ENCODE peak calls at places on chromosomes 12 and 14, in eight cellular contexts. One of them, this sample, is unnamed.

GRCh38 chr12:68612675-68613074 is 2.0 kb downstream of the RAP1B start:
- DNase-seq in OCI-LY7: no peak
- DNase-seq in psoas muscle: no peak
- DNase-seq in iPS DF 6.9: no peak
- DNase-seq in colonic mucosa: no peak
- DNase-seq in fibroblast of mammary gland: no peak
- DNase-seq in adrenal gland: no peak
- DNase-seq in GM06990: no peak
- DNase-seq in this sample: no peak

GRCh38 chr14:37591311-37591940 is 3.6 kb downstream of the FOXA1 start:
- DNase-seq in OCI-LY7: no peak
- DNase-seq in psoas muscle: no peak
- DNase-seq in iPS DF 6.9: no peak
- DNase-seq in colonic mucosa: peak; percentile 67
- DNase-seq in fibroblast of mammary gland: no peak
- DNase-seq in adrenal gland: no peak
- DNase-seq in GM06990: no peak
- DNase-seq in this sample: no peak

GRCh38 chr12:81588609-81589008 is 170.5 kb downstream of the PPFIA2 start:
- DNase-seq in OCI-LY7: no peak
- DNase-seq in psoas muscle: no peak
- DNase-seq in iPS DF 6.9: no peak
- DNase-seq in colonic mucosa: no peak
- DNase-seq in fibroblast of mammary gland: no peak
- DNase-seq in adrenal gland: no peak
- DNase-seq in GM06990: no peak
- DNase-seq in this sample: no peak

GRCh38 chr12:54217774-54218221 is 29.0 kb upstream of the SMUG1 start:
- DNase-seq in OCI-LY7: peak; percentile 94
- DNase-seq in psoas muscle: no peak
- DNase-seq in iPS DF 6.9: no peak
- DNase-seq in colonic mucosa: peak; percentile 31
- DNase-seq in fibroblast of mammary gland: no peak
- DNase-seq in adrenal gland: no peak
- DNase-seq in GM06990: peak; percentile 83
- DNase-seq in this sample: peak; percentile 18

GRCh38 chr14:88181072-88181471 is 142.0 kb downstream of the KCNK10 start:
- DNase-seq in OCI-LY7: no peak
- DNase-seq in psoas muscle: no peak
- DNase-seq in iPS DF 6.9: no peak
- DNase-seq in colonic mucosa: no peak
- DNase-seq in fibroblast of mammary gland: no peak
- DNase-seq in adrenal gland: no peak
- DNase-seq in GM06990: no peak
- DNase-seq in this sample: no peak

GRCh38 chr14:37436519-37436918 is 158.5 kb downstream of the FOXA1 start:
- DNase-seq in OCI-LY7: no peak
- DNase-seq in psoas muscle: no peak
- DNase-seq in iPS DF 6.9: no peak
- DNase-seq in colonic mucosa: peak; percentile 33
- DNase-seq in fibroblast of mammary gland: no peak
- DNase-seq in adrenal gland: no peak
- DNase-seq in GM06990: no peak
- DNase-seq in this sample: no peak

GRCh38 chr12:1829306-1829900 is 9.0 kb downstream of the LRTM2 start:
- DNase-seq in OCI-LY7: no peak
- DNase-seq in psoas muscle: peak; percentile 39
- DNase-seq in iPS DF 6.9: no peak
- DNase-seq in colonic mucosa: no peak
- DNase-seq in fibroblast of mammary gland: no peak
- DNase-seq in adrenal gland: no peak
- DNase-seq in GM06990: no peak
- DNase-seq in this sample: no peak

GRCh38 chr14:26863736-26864135 is 265.9 kb upstream of the NOVA1 start:
- DNase-seq in OCI-LY7: no peak
- DNase-seq in psoas muscle: no peak
- DNase-seq in iPS DF 6.9: no peak
- DNase-seq in colonic mucosa: no peak
- DNase-seq in fibroblast of mammary gland: peak; percentile 85
- DNase-seq in adrenal gland: no peak
- DNase-seq in GM06990: no peak
- DNase-seq in this sample: peak; percentile 59

GRCh38 chr12:113208041-113208934 is 13.0 kb upstream of the TPCN1 start:
- DNase-seq in OCI-LY7: peak; percentile 98
- DNase-seq in psoas muscle: no peak
- DNase-seq in iPS DF 6.9: no peak
- DNase-seq in colonic mucosa: peak; percentile 54
- DNase-seq in fibroblast of mammary gland: peak; percentile 64
- DNase-seq in adrenal gland: no peak
- DNase-seq in GM06990: peak; percentile 87
- DNase-seq in this sample: peak; percentile 38

GRCh38 chr12:69676257-69677012 is 22.7 kb downstream of the BEST3 start:
- DNase-seq in OCI-LY7: no peak
- DNase-seq in psoas muscle: no peak
- DNase-seq in iPS DF 6.9: no peak
- DNase-seq in colonic mucosa: no peak
- DNase-seq in fibroblast of mammary gland: no peak
- DNase-seq in adrenal gland: no peak
- DNase-seq in GM06990: no peak
- DNase-seq in this sample: no peak

GRCh38 chr14:75499084-75499875 is 23.0 kb upstream of the BATF start:
- DNase-seq in OCI-LY7: no peak
- DNase-seq in psoas muscle: no peak
- DNase-seq in iPS DF 6.9: no peak
- DNase-seq in colonic mucosa: no peak
- DNase-seq in fibroblast of mammary gland: no peak
- DNase-seq in adrenal gland: no peak
- DNase-seq in GM06990: peak; percentile 71
- DNase-seq in this sample: no peak

GRCh38 chr14:39109893-39110715 is 4.0 kb upstream of the GEMIN2 start:
- DNase-seq in OCI-LY7: peak; percentile 40
- DNase-seq in psoas muscle: no peak
- DNase-seq in iPS DF 6.9: no peak
- DNase-seq in colonic mucosa: no peak
- DNase-seq in fibroblast of mammary gland: no peak
- DNase-seq in adrenal gland: no peak
- DNase-seq in GM06990: no peak
- DNase-seq in this sample: no peak

GRCh38 chr12:31362115-31362758 is 36.3 kb upstream of the SINHCAF start:
- DNase-seq in OCI-LY7: peak; percentile 17
- DNase-seq in psoas muscle: no peak
- DNase-seq in iPS DF 6.9: no peak
- DNase-seq in colonic mucosa: peak; percentile 66
- DNase-seq in fibroblast of mammary gland: no peak
- DNase-seq in adrenal gland: no peak
- DNase-seq in GM06990: no peak
- DNase-seq in this sample: no peak

GRCh38 chr14:97995571-97995970 is 1198.4 kb downstream of the VRK1 start:
- DNase-seq in OCI-LY7: no peak
- DNase-seq in psoas muscle: no peak
- DNase-seq in iPS DF 6.9: no peak
- DNase-seq in colonic mucosa: no peak
- DNase-seq in fibroblast of mammary gland: no peak
- DNase-seq in adrenal gland: no peak
- DNase-seq in GM06990: no peak
- DNase-seq in this sample: no peak

GRCh38 chr14:97994020-97994531 is 1196.9 kb downstream of the VRK1 start:
- DNase-seq in OCI-LY7: no peak
- DNase-seq in psoas muscle: no peak
- DNase-seq in iPS DF 6.9: no peak
- DNase-seq in colonic mucosa: no peak
- DNase-seq in fibroblast of mammary gland: no peak
- DNase-seq in adrenal gland: no peak
- DNase-seq in GM06990: no peak
- DNase-seq in this sample: no peak

GRCh38 chr14:97993508-97994019 is 1196.4 kb downstream of the VRK1 start:
- DNase-seq in OCI-LY7: no peak
- DNase-seq in psoas muscle: no peak
- DNase-seq in iPS DF 6.9: no peak
- DNase-seq in colonic mucosa: no peak
- DNase-seq in fibroblast of mammary gland: no peak
- DNase-seq in adrenal gland: no peak
- DNase-seq in GM06990: no peak
- DNase-seq in this sample: no peak

GRCh38 chr14:97995038-97995437 is 1197.9 kb downstream of the VRK1 start:
- DNase-seq in OCI-LY7: no peak
- DNase-seq in psoas muscle: no peak
- DNase-seq in iPS DF 6.9: no peak
- DNase-seq in colonic mucosa: no peak
- DNase-seq in fibroblast of mammary gland: no peak
- DNase-seq in adrenal gland: no peak
- DNase-seq in GM06990: no peak
- DNase-seq in this sample: no peak
- H3K4me3 ChIP-seq in OCI-LY7: no peak overlapping the region
- H3K4me3 ChIP-seq in psoas muscle: no peak overlapping the region
- H3K4me3 ChIP-seq in iPS DF 6.9: no peak overlapping the region
- H3K4me3 ChIP-seq in colonic mucosa: no peak overlapping the region
- H3K4me3 ChIP-seq in fibroblast of mammary gland: no peak overlapping the region
- H3K4me3 ChIP-seq in adrenal gland: no peak overlapping the region
- H3K4me3 ChIP-seq in GM06990: no peak overlapping the region
- H3K4me3 ChIP-seq in this sample: no peak overlapping the region

DNA sequence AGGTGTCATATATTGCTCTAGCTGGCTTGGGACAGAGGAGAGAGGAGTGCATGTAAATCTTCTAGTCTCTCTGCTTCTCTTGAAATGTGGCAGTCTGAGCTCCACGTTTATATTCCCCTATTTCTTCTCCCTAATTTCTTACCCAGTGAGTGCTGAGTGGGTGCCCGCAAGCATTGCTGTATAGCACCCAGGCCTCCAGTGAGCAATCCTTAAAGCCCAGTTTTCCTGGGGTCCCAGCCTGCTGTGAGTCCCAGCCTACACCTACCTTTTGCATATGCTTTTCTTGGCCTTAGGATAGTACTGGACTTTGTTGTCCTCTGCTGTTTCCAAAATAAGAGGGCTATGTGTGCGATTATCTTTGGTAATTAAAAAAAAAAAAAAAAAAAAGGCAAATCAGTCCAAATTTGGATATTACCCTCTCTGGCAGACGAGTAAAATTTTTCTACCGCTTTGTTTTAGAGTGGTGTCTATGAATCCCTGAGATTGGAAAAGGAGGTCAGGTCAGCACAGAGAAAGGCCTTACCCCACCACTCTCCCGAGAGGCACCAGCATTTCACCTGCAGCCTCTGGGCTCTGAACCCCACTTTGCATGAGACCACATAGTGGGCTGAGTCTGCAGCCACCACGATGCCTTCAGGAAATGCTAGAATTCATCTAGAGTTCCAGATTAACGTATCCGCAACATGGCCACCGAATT is 1.1 kb downstream of the MGST1 start:
- DNase-seq in OCI-LY7: peak; percentile 66
- DNase-seq in psoas muscle: no peak
- DNase-seq in iPS DF 6.9: no peak
- DNase-seq in colonic mucosa: no peak
- DNase-seq in fibroblast of mammary gland: peak; percentile 32
- DNase-seq in adrenal gland: no peak
- DNase-seq in GM06990: peak; percentile 8
- DNase-seq in this sample: peak; percentile 46
- H3K4me3 ChIP-seq in OCI-LY7: peak overlapping the region; percentile 75
- H3K4me3 ChIP-seq in psoas muscle: peak overlapping the region; percentile 55
- H3K4me3 ChIP-seq in iPS DF 6.9: peak overlapping the region; percentile 84
- H3K4me3 ChIP-seq in colonic mucosa: peak overlapping the region; percentile 36
- H3K4me3 ChIP-seq in fibroblast of mammary gland: peak overlapping the region; percentile 85
- H3K4me3 ChIP-seq in adrenal gland: peak overlapping the region; percentile 0
- H3K4me3 ChIP-seq in GM06990: no peak overlapping the region
- H3K4me3 ChIP-seq in this sample: peak overlapping the region; percentile 69

DNA sequence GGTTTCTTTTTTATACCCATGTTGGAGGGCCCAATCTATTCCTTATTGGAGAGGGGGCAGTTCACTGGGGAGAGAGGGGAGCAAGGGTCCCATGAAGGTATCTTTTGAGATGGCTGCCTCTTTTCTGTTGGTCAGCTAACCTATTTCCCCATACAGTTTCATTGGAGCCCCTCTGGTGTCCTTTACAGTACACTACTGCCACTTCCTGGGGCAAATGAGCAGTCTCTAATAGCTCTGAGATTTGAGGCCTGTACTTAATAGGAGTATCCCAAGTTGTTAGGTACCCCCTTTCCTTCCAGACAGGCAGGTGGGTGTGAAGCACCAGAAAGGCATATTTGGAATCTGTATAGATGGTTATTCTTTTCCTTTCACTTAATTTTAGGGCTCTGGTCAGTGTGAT is 41.3 kb upstream of the RNU6-8 start:
- DNase-seq in OCI-LY7: no peak
- DNase-seq in psoas muscle: no peak
- DNase-seq in iPS DF 6.9: no peak
- DNase-seq in colonic mucosa: no peak
- DNase-seq in fibroblast of mammary gland: no peak
- DNase-seq in adrenal gland: no peak
- DNase-seq in GM06990: no peak
- DNase-seq in this sample: peak; percentile 19
- H3K4me3 ChIP-seq in OCI-LY7: no peak overlapping the region
- H3K4me3 ChIP-seq in psoas muscle: no peak overlapping the region
- H3K4me3 ChIP-seq in iPS DF 6.9: no peak overlapping the region
- H3K4me3 ChIP-seq in colonic mucosa: no peak overlapping the region
- H3K4me3 ChIP-seq in fibroblast of mammary gland: no peak overlapping the region
- H3K4me3 ChIP-seq in adrenal gland: no peak overlapping the region
- H3K4me3 ChIP-seq in GM06990: no peak overlapping the region
- H3K4me3 ChIP-seq in this sample: no peak overlapping the region

DNA sequence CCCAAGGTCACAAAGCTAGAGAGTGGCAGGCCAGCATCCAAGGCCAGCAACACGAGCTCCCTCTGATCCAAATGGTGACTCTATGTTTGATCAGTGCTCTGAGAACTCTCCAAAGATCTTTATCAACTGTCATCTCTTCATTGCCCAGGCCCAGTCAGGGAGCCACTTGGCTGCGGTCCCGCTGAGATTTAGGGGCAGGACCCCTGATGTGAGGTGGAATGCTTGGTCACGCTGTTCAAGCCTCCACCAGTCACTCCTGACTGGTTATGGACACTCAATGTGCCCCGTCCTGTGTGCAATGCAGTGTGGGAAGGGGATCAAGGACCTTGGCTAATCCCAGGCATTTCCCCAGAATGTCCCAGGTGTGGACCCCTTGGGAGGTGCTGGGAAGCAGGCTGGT is 19.8 kb upstream of the TCL1B start:
- DNase-seq in OCI-LY7: peak; percentile 36
- DNase-seq in psoas muscle: no peak
- DNase-seq in iPS DF 6.9: no peak
- DNase-seq in colonic mucosa: no peak
- DNase-seq in fibroblast of mammary gland: no peak
- DNase-seq in adrenal gland: no peak
- DNase-seq in GM06990: no peak
- DNase-seq in this sample: no peak
- H3K4me3 ChIP-seq in OCI-LY7: peak overlapping the region; percentile 58
- H3K4me3 ChIP-seq in psoas muscle: no peak overlapping the region
- H3K4me3 ChIP-seq in iPS DF 6.9: no peak overlapping the region
- H3K4me3 ChIP-seq in colonic mucosa: no peak overlapping the region
- H3K4me3 ChIP-seq in fibroblast of mammary gland: no peak overlapping the region
- H3K4me3 ChIP-seq in adrenal gland: no peak overlapping the region
- H3K4me3 ChIP-seq in GM06990: no peak overlapping the region
- H3K4me3 ChIP-seq in this sample: no peak overlapping the region

DNA sequence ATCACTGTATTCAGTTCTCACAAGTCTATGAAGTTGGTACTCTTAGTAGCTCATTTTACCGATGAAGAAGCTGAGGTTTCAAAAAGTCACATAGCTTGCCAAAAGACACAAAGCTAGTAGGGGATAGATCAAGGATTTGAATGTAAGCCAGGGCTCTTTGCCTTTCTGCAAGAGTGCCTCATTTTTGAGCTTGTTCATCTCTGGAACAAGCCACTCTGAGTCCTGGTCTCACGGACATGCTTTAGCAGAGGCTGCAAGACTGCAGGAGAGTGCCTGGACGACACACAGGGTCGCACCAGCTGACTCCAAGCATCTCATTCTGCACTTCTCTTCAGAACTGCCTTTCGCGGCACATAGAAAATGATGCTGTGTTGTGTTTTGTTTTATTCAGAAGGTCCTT is 3.7 kb downstream of the NUAK1 start:
- DNase-seq in OCI-LY7: no peak
- DNase-seq in psoas muscle: no peak
- DNase-seq in iPS DF 6.9: no peak
- DNase-seq in colonic mucosa: no peak
- DNase-seq in fibroblast of mammary gland: no peak
- DNase-seq in adrenal gland: no peak
- DNase-seq in GM06990: no peak
- DNase-seq in this sample: peak; percentile 57
- H3K4me3 ChIP-seq in OCI-LY7: no peak overlapping the region
- H3K4me3 ChIP-seq in psoas muscle: peak overlapping the region; percentile 91
- H3K4me3 ChIP-seq in iPS DF 6.9: no peak overlapping the region
- H3K4me3 ChIP-seq in colonic mucosa: no peak overlapping the region
- H3K4me3 ChIP-seq in fibroblast of mammary gland: no peak overlapping the region
- H3K4me3 ChIP-seq in adrenal gland: no peak overlapping the region
- H3K4me3 ChIP-seq in GM06990: no peak overlapping the region
- H3K4me3 ChIP-seq in this sample: peak overlapping the region; percentile 80